ENCODE peak calls at places on chromosomes 16 and 17, in five cellular contexts. N, X, G, B and M are unnamed samples.

GRCh38 chr17:45127583-45128300 is 4.6 kb downstream of the PLCD3 start:
- DNase-seq in N (peak; percentile 70), X (no peak), G (peak; percentile 71), B (no peak), M (peak; percentile 68)

GRCh38 chr16:66274335-66275110 is 92.0 kb upstream of the CDH5 start:
- DNase-seq in N (no peak), X (peak; percentile 67), G (no peak), B (peak; percentile 35), M (peak; percentile 38)

GRCh38 chr16:83652898-83653297 is 154.9 kb upstream of the HSBP1 start:
- DNase-seq in N (no peak), X (peak; percentile 6), G (no peak), B (no peak), M (no peak)

GRCh38 chr17:48491527-48492273 is 39.1 kb downstream of the HOXB1 start:
- DNase-seq in N (no peak), X (no peak), G (no peak), B (no peak), M (peak; percentile 86)

GRCh38 chr17:81527591-81528383 is at the start of gene FSCN2:
- DNase-seq in N (no peak), X (no peak), G (no peak), B (no peak), M (no peak)

GRCh38 chr17:49581645-49581992 is 5.9 kb downstream of the NXPH3 start:
- DNase-seq in N (no peak), X (no peak), G (no peak), B (no peak), M (no peak)

GRCh38 chr16:50671644-50672260 is 9.4 kb downstream of the SNX20 start:
- DNase-seq in N (no peak), X (peak; percentile 39), G (no peak), B (no peak), M (peak; percentile 61)

GRCh38 chr17:66580178-66580577 is 254.7 kb upstream of the CACNG5 start:
- DNase-seq in N (peak; percentile 26), X (peak; percentile 80), G (peak; percentile 82), B (no peak), M (peak; percentile 63)

GRCh38 chr16:52496051-52496876 is 50.7 kb downstream of the TOX3 start:
- DNase-seq in N (no peak), X (no peak), G (no peak), B (peak; percentile 55), M (no peak)

GRCh38 chr17:55117063-55117611 is 147.6 kb upstream of the HLF start:
- DNase-seq in N (no peak), X (peak; percentile 46), G (no peak), B (no peak), M (peak; percentile 87)

GRCh38 chr17:34727601-34728000 is 148.2 kb downstream of the TMEM132E start:
- DNase-seq in N (no peak), X (no peak), G (no peak), B (no peak), M (no peak)